ENCODE peak calls at places on chromosomes 7 and 10, in nine cellular contexts. One of them, this sample, is unnamed.

GRCh38 chr7:37385787-37386186 is 62.9 kb downstream of the ELMO1 start:
- DNase-seq in AG20443: no peak
- DNase-seq in cerebellar cortex: no peak
- DNase-seq in foreskin fibroblast: no peak
- DNase-seq in NK-92 treated with Interleukin-12 subunit alpha and Interleukin-12 subunit beta, amount 100 ng/mL, for 24 hours: no peak
- DNase-seq in NCI-H2171 treated with DMSO at 0.1 percent for 48 hours: no peak
- DNase-seq in NCI-H1417: no peak
- DNase-seq in PC-3: no peak
- DNase-seq in NAMALWA: no peak
- DNase-seq in this sample: no peak

GRCh38 chr10:50316695-50317648 is 65.7 kb upstream of the ASAH2 start:
- DNase-seq in NK-92 treated with Interleukin-12 subunit alpha and Interleukin-12 subunit beta, amount 100 ng/mL, for 24 hours: no peak
- DNase-seq in NCI-H1417: no peak
- DNase-seq in NAMALWA: no peak
- DNase-seq in cerebellar cortex: no peak
- DNase-seq in AG20443: no peak
- DNase-seq in PC-3: peak; percentile 56
- DNase-seq in NCI-H2171 treated with DMSO at 0.1 percent for 48 hours: no peak
- DNase-seq in foreskin fibroblast: peak; percentile 16
- DNase-seq in this sample: no peak

GRCh38 chr10:81570349-81570748 is 304.6 kb upstream of the NRG3 start:
- DNase-seq in NK-92 treated with Interleukin-12 subunit alpha and Interleukin-12 subunit beta, amount 100 ng/mL, for 24 hours: no peak
- DNase-seq in NCI-H2171 treated with DMSO at 0.1 percent for 48 hours: no peak
- DNase-seq in cerebellar cortex: no peak
- DNase-seq in foreskin fibroblast: no peak
- DNase-seq in NAMALWA: no peak
- DNase-seq in NCI-H1417: no peak
- DNase-seq in AG20443: no peak
- DNase-seq in PC-3: no peak
- DNase-seq in this sample: no peak

GRCh38 chr7:148567524-148567923 is 23.0 kb upstream of the C7orf33 start:
- DNase-seq in NK-92 treated with Interleukin-12 subunit alpha and Interleukin-12 subunit beta, amount 100 ng/mL, for 24 hours: no peak
- DNase-seq in PC-3: no peak
- DNase-seq in NAMALWA: no peak
- DNase-seq in NCI-H2171 treated with DMSO at 0.1 percent for 48 hours: no peak
- DNase-seq in cerebellar cortex: no peak
- DNase-seq in foreskin fibroblast: no peak
- DNase-seq in NCI-H1417: peak; percentile 66
- DNase-seq in AG20443: no peak
- DNase-seq in this sample: no peak

GRCh38 chr7:130896898-130897514 is 163.0 kb upstream of the KLF14 start:
- DNase-seq in NK-92 treated with Interleukin-12 subunit alpha and Interleukin-12 subunit beta, amount 100 ng/mL, for 24 hours: no peak
- DNase-seq in NAMALWA: peak; percentile 92
- DNase-seq in NCI-H1417: peak; percentile 55
- DNase-seq in AG20443: peak; percentile 70
- DNase-seq in cerebellar cortex: peak; percentile 83
- DNase-seq in NCI-H2171 treated with DMSO at 0.1 percent for 48 hours: peak; percentile 59
- DNase-seq in PC-3: peak; percentile 71
- DNase-seq in foreskin fibroblast: peak; percentile 93
- DNase-seq in this sample: peak; percentile 95

GRCh38 chr7:105007298-105007697 is 6.7 kb upstream of the KMT2E start:
- DNase-seq in NK-92 treated with Interleukin-12 subunit alpha and Interleukin-12 subunit beta, amount 100 ng/mL, for 24 hours: no peak
- DNase-seq in NCI-H2171 treated with DMSO at 0.1 percent for 48 hours: no peak
- DNase-seq in NAMALWA: no peak
- DNase-seq in foreskin fibroblast: no peak
- DNase-seq in NCI-H1417: no peak
- DNase-seq in AG20443: no peak
- DNase-seq in cerebellar cortex: no peak
- DNase-seq in PC-3: no peak
- DNase-seq in this sample: no peak

GRCh38 chr10:103800789-103801540 is 54.4 kb downstream of the SH3PXD2A start:
- DNase-seq in AG20443: no peak
- DNase-seq in foreskin fibroblast: no peak
- DNase-seq in NCI-H1417: peak; percentile 12
- DNase-seq in PC-3: peak; percentile 75
- DNase-seq in NK-92 treated with Interleukin-12 subunit alpha and Interleukin-12 subunit beta, amount 100 ng/mL, for 24 hours: peak; percentile 50
- DNase-seq in NCI-H2171 treated with DMSO at 0.1 percent for 48 hours: peak; percentile 95
- DNase-seq in cerebellar cortex: no peak
- DNase-seq in NAMALWA: peak; percentile 29
- DNase-seq in this sample: peak; percentile 89

GRCh38 chr10:45460235-45460878 is 86.3 kb downstream of the ALOX5 start:
- DNase-seq in AG20443: peak; percentile 2
- DNase-seq in PC-3: no peak
- DNase-seq in cerebellar cortex: no peak
- DNase-seq in NCI-H2171 treated with DMSO at 0.1 percent for 48 hours: no peak
- DNase-seq in foreskin fibroblast: no peak
- DNase-seq in NCI-H1417: no peak
- DNase-seq in NAMALWA: peak; percentile 66
- DNase-seq in NK-92 treated with Interleukin-12 subunit alpha and Interleukin-12 subunit beta, amount 100 ng/mL, for 24 hours: no peak
- DNase-seq in this sample: no peak

GRCh38 chr10:104589431-104589830 is 51.7 kb upstream of the SORCS3 start:
- DNase-seq in AG20443: peak; percentile 63
- DNase-seq in NCI-H2171 treated with DMSO at 0.1 percent for 48 hours: no peak
- DNase-seq in NAMALWA: no peak
- DNase-seq in cerebellar cortex: no peak
- DNase-seq in NCI-H1417: no peak
- DNase-seq in foreskin fibroblast: peak; percentile 9
- DNase-seq in NK-92 treated with Interleukin-12 subunit alpha and Interleukin-12 subunit beta, amount 100 ng/mL, for 24 hours: no peak
- DNase-seq in PC-3: no peak
- DNase-seq in this sample: no peak

GRCh38 chr7:80412842-80413241 is 99.0 kb downstream of the GNAT3 start:
- DNase-seq in PC-3: peak; percentile 70
- DNase-seq in foreskin fibroblast: peak; percentile 71
- DNase-seq in NCI-H2171 treated with DMSO at 0.1 percent for 48 hours: no peak
- DNase-seq in NCI-H1417: no peak
- DNase-seq in NAMALWA: no peak
- DNase-seq in AG20443: peak; percentile 24
- DNase-seq in cerebellar cortex: no peak
- DNase-seq in NK-92 treated with Interleukin-12 subunit alpha and Interleukin-12 subunit beta, amount 100 ng/mL, for 24 hours: no peak
- DNase-seq in this sample: peak; percentile 36

GRCh38 chr10:78749200-78749599 is 319.6 kb upstream of the ZMIZ1 start:
- DNase-seq in NCI-H1417: no peak
- DNase-seq in foreskin fibroblast: no peak
- DNase-seq in NCI-H2171 treated with DMSO at 0.1 percent for 48 hours: no peak
- DNase-seq in NK-92 treated with Interleukin-12 subunit alpha and Interleukin-12 subunit beta, amount 100 ng/mL, for 24 hours: no peak
- DNase-seq in NAMALWA: no peak
- DNase-seq in cerebellar cortex: no peak
- DNase-seq in PC-3: no peak
- DNase-seq in AG20443: no peak
- DNase-seq in this sample: no peak

GRCh38 chr7:105838273-105839141 is 37.9 kb downstream of the ATXN7L1 start:
- DNase-seq in cerebellar cortex: no peak
- DNase-seq in foreskin fibroblast: peak; percentile 24
- DNase-seq in NCI-H2171 treated with DMSO at 0.1 percent for 48 hours: peak; percentile 88
- DNase-seq in PC-3: no peak
- DNase-seq in AG20443: peak; percentile 72
- DNase-seq in NCI-H1417: peak; percentile 84
- DNase-seq in NK-92 treated with Interleukin-12 subunit alpha and Interleukin-12 subunit beta, amount 100 ng/mL, for 24 hours: no peak
- DNase-seq in NAMALWA: no peak
- DNase-seq in this sample: peak; percentile 51

GRCh38 chr7:151456782-151457181 is 16.8 kb upstream of the CRYGN start:
- DNase-seq in AG20443: no peak
- DNase-seq in NCI-H2171 treated with DMSO at 0.1 percent for 48 hours: no peak
- DNase-seq in PC-3: no peak
- DNase-seq in NK-92 treated with Interleukin-12 subunit alpha and Interleukin-12 subunit beta, amount 100 ng/mL, for 24 hours: no peak
- DNase-seq in foreskin fibroblast: no peak
- DNase-seq in NAMALWA: no peak
- DNase-seq in cerebellar cortex: no peak
- DNase-seq in NCI-H1417: no peak
- DNase-seq in this sample: no peak

GRCh38 chr10:27998178-27998953 is 513 bp downstream of the ODAD2 start:
- DNase-seq in AG20443: peak; percentile 66
- DNase-seq in NCI-H1417: peak; percentile 78
- DNase-seq in PC-3: peak; percentile 27
- DNase-seq in NAMALWA: no peak
- DNase-seq in cerebellar cortex: peak; percentile 5
- DNase-seq in NK-92 treated with Interleukin-12 subunit alpha and Interleukin-12 subunit beta, amount 100 ng/mL, for 24 hours: no peak
- DNase-seq in NCI-H2171 treated with DMSO at 0.1 percent for 48 hours: no peak
- DNase-seq in foreskin fibroblast: peak; percentile 46
- DNase-seq in this sample: peak; percentile 71

GRCh38 chr7:16026253-16027020 is 340.0 kb upstream of the MEOX2 start:
- DNase-seq in NAMALWA: no peak
- DNase-seq in NK-92 treated with Interleukin-12 subunit alpha and Interleukin-12 subunit beta, amount 100 ng/mL, for 24 hours: no peak
- DNase-seq in NCI-H2171 treated with DMSO at 0.1 percent for 48 hours: no peak
- DNase-seq in foreskin fibroblast: peak; percentile 84
- DNase-seq in AG20443: no peak
- DNase-seq in NCI-H1417: no peak
- DNase-seq in cerebellar cortex: no peak
- DNase-seq in PC-3: no peak
- DNase-seq in this sample: no peak

This sample was measured in DMS53.